ENCODE peak calls at places on chromosome 21, in ten cellular contexts. C is left ventricle myocardium inferior, X is heart right ventricle, B is esophagus muscularis mucosa, O is uterus, N is neural progenitor cell, R is IMR-90, J is brain microvascular endothelial cell, L is bronchial epithelial cell, Z is GM23338. P is an unnamed sample. For H3K36me3, the result is how much of the 10 kb centered on the place peaks cover.

GRCh38 chr21:45736042-45736704 is 92.6 kb downstream of the PCBP3 start:
- DNase-seq in C (no peak), X (no peak), B (no peak), O (no peak), N (no peak), R (no peak), J (no peak), L (no peak), Z (no peak), P (no peak)

GRCh38 chr21:42534901-42535378 is 21.3 kb downstream of the SLC37A1 start:
- DNase-seq in C (no peak), X (no peak), B (no peak), O (no peak), N (no peak), R (no peak), J (no peak), L (no peak), Z (no peak), P (no peak)

GRCh38 chr21:33769057-33769456 is 126.8 kb downstream of the ITSN1 start:
- DNase-seq in C (no peak), X (no peak), B (no peak), O (no peak), N (no peak), R (no peak), J (no peak), L (no peak), Z (no peak), P (no peak)

GRCh38 chr21:23247334-23247733 is 2249.1 kb downstream of the NCAM2 start:
- DNase-seq in C (no peak), X (no peak), B (no peak), O (no peak), N (no peak), R (no peak), J (no peak), L (no peak), Z (peak), P (no peak)

GRCh38 chr21:41717573-41718330 is 49.1 kb downstream of the RIPK4 start:
- DNase-seq in C (no peak), X (no peak), B (no peak), O (no peak), N (no peak), R (no peak), J (no peak), L (no peak), Z (no peak), P (no peak)

GRCh38 chr21:26877015-26877414 is 31.8 kb upstream of the ADAMTS1 start:
- DNase-seq in C (no peak), X (no peak), B (no peak), O (no peak), N (no peak), R (no peak), J (no peak), L (no peak), Z (no peak), P (no peak)

GRCh38 chr21:43905726-43906455 is 40.9 kb downstream of the AGPAT3 start:
- DNase-seq in C (no peak), X (no peak), B (no peak), O (no peak), N (no peak), R (no peak), J (no peak), L (no peak), Z (no peak), P (no peak)

GRCh38 chr21:45306832-45307571 is 19.3 kb upstream of the POFUT2 start:
- DNase-seq in C (peak), X (peak), B (no peak), O (peak), N (peak), R (peak), J (peak), L (no peak), Z (no peak), P (peak)

GRCh38 chr21:39911792-39912191 is 44.6 kb downstream of the PCP4 start:
- DNase-seq in C (no peak), X (no peak), B (no peak), O (no peak), N (no peak), R (no peak), J (no peak), L (no peak), Z (no peak), P (no peak)

GRCh38 chr21:42655797-42656770 is 2.7 kb downstream of the PDE9A start:
- DNase-seq in C (no peak), X (no peak), B (no peak), O (no peak), N (peak), R (no peak), J (no peak), L (peak), Z (peak), P (no peak)

GRCh38 chr21:32705139-32705538 is 22.7 kb downstream of the SYNJ1 start:
- DNase-seq in C (no peak), X (no peak), B (no peak), O (no peak), N (no peak), R (peak), J (no peak), L (no peak), Z (peak), P (no peak)

GRCh38 chr21:45175326-45176085 is 101.1 kb downstream of the ADARB1 start:
- DNase-seq in C (no peak), X (no peak), B (peak), O (no peak), N (no peak), R (peak), J (no peak), L (no peak), Z (no peak), P (no peak)

GRCh38 chr21:38794978-38795377 is 10.8 kb upstream of the ETS2 start:
- DNase-seq in C (no peak), X (no peak), B (no peak), O (no peak), N (no peak), R (no peak), J (no peak), L (no peak), Z (no peak), P (no peak)

GRCh38 chr21:42216726-42217572 is 2.0 kb upstream of the ABCG1 start:
- DNase-seq in C (no peak), X (no peak), B (no peak), O (no peak), N (no peak), R (no peak), J (no peak), L (no peak), Z (no peak), P (no peak)

GRCh38 chr21:43269461-43269860 is 100.7 kb downstream of the CRYAA start:
- DNase-seq in C (peak), X (no peak), B (no peak), O (no peak), N (peak), R (no peak), J (no peak), L (no peak), Z (peak), P (no peak)

GRCh38 chr21:44337941-44338895 is 972 bp downstream of the CFAP410 start:
- DNase-seq in C (peak), X (peak), B (no peak), O (peak), N (peak), R (peak), J (peak), L (peak), Z (peak), P (peak)

GRCh38 chr21:45551316-45551715 is 9.1 kb upstream of the SLC19A1 start:
- DNase-seq in C (peak), X (no peak), B (no peak), O (no peak), N (no peak), R (peak), J (peak), L (peak), Z (no peak), P (no peak)

GRCh38 chr21:33514234-33514633 is 22.7 kb upstream of the DNAJC28 start:
- DNase-seq in C (no peak), X (no peak), B (no peak), O (no peak), N (no peak), R (peak), J (no peak), L (no peak), Z (no peak), P (no peak)

GRCh38 chr21:34536820-34537219 is 24.8 kb upstream of the KCNE1 start:
- DNase-seq in C (no peak), X (no peak), B (no peak), O (no peak), N (no peak), R (peak), J (no peak), L (peak), Z (no peak), P (no peak)

GRCh38 chr21:16455978-16456377 is 726.2 kb downstream of the USP25 start:
- DNase-seq in C (no peak), X (no peak), B (no peak), O (no peak), N (no peak), R (no peak), J (no peak), L (no peak), Z (peak), P (no peak)

GRCh38 chr21:33587792-33588484 is 546 bp downstream of the DONSON start:
- DNase-seq in C (no peak), X (peak), B (no peak), O (peak), N (peak), R (peak), J (peak), L (peak), Z (peak), P (peak)

GRCh38 chr21:25871566-25871965 is 136.8 kb downstream of the GABPA start:
- DNase-seq in C (no peak), X (no peak), B (no peak), O (no peak), N (no peak), R (no peak), J (no peak), L (peak), Z (peak), P (peak)

GRCh38 chr21:38898422-38899098 is 92.8 kb downstream of the ETS2 start:
- DNase-seq in C (no peak), X (no peak), B (no peak), O (no peak), N (no peak), R (no peak), J (no peak), L (peak), Z (no peak), P (no peak)

GRCh38 chr21:45018131-45019075 is 56.0 kb upstream of the ADARB1 start:
- DNase-seq in C (peak), X (peak), B (no peak), O (peak), N (peak), R (no peak), J (no peak), L (no peak), Z (no peak), P (no peak)

GRCh38 chr21:21122680-21123079 is 124.5 kb downstream of the NCAM2 start:
- DNase-seq in C (no peak), X (no peak), B (no peak), O (no peak), N (no peak), R (no peak), J (no peak), L (no peak), Z (no peak), P (no peak)

GRCh38 chr21:37670883-37671282 is 245.4 kb downstream of the KCNJ6 start:
- DNase-seq in C (no peak), X (no peak), B (no peak), O (no peak), N (no peak), R (peak), J (peak), L (peak), Z (no peak), P (no peak)

GRCh38 chr21:34545079-34545884 is 33.3 kb upstream of the KCNE1 start:
- DNase-seq in C (no peak), X (no peak), B (no peak), O (no peak), N (peak), R (peak), J (no peak), L (peak), Z (peak), P (peak)

GRCh38 chr21:40556442-40556968 is 290.5 kb downstream of the DSCAM start:
- DNase-seq in C (no peak), X (no peak), B (peak), O (no peak), N (no peak), R (no peak), J (no peak), L (no peak), Z (no peak), P (no peak)

GRCh38 chr21:18265955-18266354 is 21.3 kb downstream of the CHODL start:
- DNase-seq in C (no peak), X (no peak), B (no peak), O (no peak), N (no peak), R (no peak), J (no peak), L (no peak), Z (no peak), P (no peak)
- TF ChIP-seq CTCF in C (no peak), X (peak), B (no peak), O (no peak), N (no peak), R (no peak), J (no peak), L (no peak), Z (no peak), P (no peak)

GRCh38 chr21:31670065-31670464 is 10.6 kb downstream of the SOD1 start:
- DNase-seq in C (no peak), X (no peak), B (no peak), O (no peak), N (no peak), R (no peak), J (no peak), L (no peak), Z (no peak), P (no peak)
- H3K36me3 ChIP-seq in C (half or more), X (half or more), B (under half), O (under half), N (under half), R (under half), J (under half), L (under half), Z (under half), P (under half)

GRCh38 chr21:35616090-35616489 is 444.2 kb downstream of the SETD4 start:
- DNase-seq in C (no peak), X (no peak), B (no peak), O (no peak), N (no peak), R (peak), J (peak), L (peak), Z (no peak), P (no peak)
- TF ChIP-seq CTCF in C (peak), X (peak), B (peak), O (no peak), N (no peak), R (peak), J (peak), L (peak), Z (no peak), P (peak)

GRCh38 chr21:28906841-28907240 is 85.8 kb downstream of the LTN1 start:
- DNase-seq in C (no peak), X (no peak), B (no peak), O (no peak), N (no peak), R (no peak), J (no peak), L (no peak), Z (no peak), P (no peak)
- H3K36me3 ChIP-seq in C (under half), X (under half), B (under half), O (under half), N (under half), R (under half), J (under half), L (under half), Z (under half), P (under half)